ENCODE peak calls at places on chromosomes 1 and 21, in ten cellular contexts. F is GM23338; S is activated naive CD4-positive, alpha-beta T cell; T is NCI-H460; O is stimulated activated CD4-positive, alpha-beta T cell treated with anti-CD3 and anti-CD28 coated beads, Interleukin-1b, Interleukin-23, amount 100 ng/mL, for 4 hours; K is SHP77; B is EL; M is AG08395; A is H54; E is HCT116. R is an unnamed sample.

GRCh38 chr1:2212542-2213491 is 15.3 kb upstream of the SKI start:
- DNase-seq in F (peak), S (no peak), T (peak), O (no peak), K (peak), B (peak), M (peak), A (peak), E (peak), R (no peak)

GRCh38 chr1:160924791-160925651 is 29.6 kb downstream of the ITLN2 start:
- DNase-seq in F (no peak), S (no peak), T (no peak), O (no peak), K (no peak), B (no peak), M (no peak), A (no peak), E (no peak), R (no peak)

GRCh38 chr1:29894311-29894710 is 658.0 kb downstream of the PTPRU start:
- DNase-seq in F (no peak), S (no peak), T (no peak), O (no peak), K (no peak), B (no peak), M (no peak), A (no peak), E (no peak), R (no peak)

GRCh38 chr21:35861656-35862055 is 198.7 kb downstream of the SETD4 start:
- DNase-seq in F (no peak), S (no peak), T (no peak), O (no peak), K (no peak), B (peak), M (peak), A (no peak), E (no peak), R (no peak)

GRCh38 chr1:6351480-6352137 is 42.0 kb downstream of the ACOT7 start:
- DNase-seq in F (no peak), S (no peak), T (no peak), O (no peak), K (peak), B (no peak), M (no peak), A (no peak), E (no peak), R (no peak)

GRCh38 chr1:168763031-168763430 is 34.0 kb upstream of the DPT start:
- DNase-seq in F (no peak), S (no peak), T (no peak), O (no peak), K (no peak), B (no peak), M (no peak), A (no peak), E (no peak), R (no peak)

GRCh38 chr1:1573843-1574720 is 581 bp downstream of the SSU72 start:
- DNase-seq in F (peak), S (peak), T (peak), O (peak), K (peak), B (peak), M (peak), A (peak), E (no peak), R (peak)

GRCh38 chr21:45145146-45145545 is 70.8 kb downstream of the ADARB1 start:
- DNase-seq in F (no peak), S (no peak), T (no peak), O (no peak), K (no peak), B (no peak), M (no peak), A (no peak), E (no peak), R (no peak)

GRCh38 chr1:50231209-50231608 is 122.5 kb downstream of the ELAVL4 start:
- DNase-seq in F (no peak), S (no peak), T (no peak), O (no peak), K (no peak), B (no peak), M (no peak), A (no peak), E (no peak), R (no peak)

GRCh38 chr1:40662151-40662550 is 3.3 kb downstream of the RIMS3 start:
- DNase-seq in F (no peak), S (no peak), T (no peak), O (no peak), K (no peak), B (no peak), M (no peak), A (peak), E (no peak), R (no peak)

GRCh38 chr1:25688390-25689119 is 72.0 kb downstream of the MAN1C1 start:
- DNase-seq in F (no peak), S (no peak), T (no peak), O (no peak), K (no peak), B (no peak), M (peak), A (no peak), E (no peak), R (no peak)

GRCh38 chr1:214604543-214604942 is 1.5 kb downstream of the CENPF start:
- DNase-seq in F (no peak), S (no peak), T (no peak), O (no peak), K (no peak), B (peak), M (peak), A (peak), E (no peak), R (no peak)